ENCODE peak calls at places on chromosomes 4 and X, in ten cellular contexts. R, J, U, I, B, G, M, L, A and W are unnamed samples.

GRCh38 chrX:66200855-66201795 is 37.1 kb downstream of the HEPH start:
- DNase-seq in L (no peak), M (no peak), J (no peak), U (no peak), B (no peak), I (no peak), R (no peak), A (peak; percentile 40), G (no peak), W (no peak)

GRCh38 chrX:22338740-22339139 is 66.0 kb downstream of the CBLL2 start:
- DNase-seq in M (no peak), A (no peak), I (no peak), G (no peak), B (no peak), R (no peak), J (no peak), L (no peak), U (no peak), W (no peak)

GRCh38 chr4:10085386-10085785 is 31.2 kb downstream of the WDR1 start:
- DNase-seq in B (no peak), I (no peak), L (peak; percentile 37), M (no peak), R (no peak), G (no peak), J (no peak), A (no peak), U (no peak), W (no peak)

GRCh38 chr4:38980903-38981676 is 51.1 kb downstream of the TMEM156 start:
- DNase-seq in U (peak; percentile 17), B (no peak), M (no peak), A (no peak), I (peak; percentile 40), G (no peak), R (no peak), L (no peak), J (no peak), W (no peak)

GRCh38 chr4:111323496-111323895 is 700.6 kb upstream of the PITX2 start:
- DNase-seq in G (no peak), U (no peak), M (no peak), L (no peak), B (no peak), J (no peak), I (no peak), R (no peak), A (no peak), W (no peak)

GRCh38 chrX:47321978-47322377 is 48.4 kb upstream of the ZNF157 start:
- DNase-seq in L (no peak), U (no peak), G (no peak), J (no peak), M (no peak), I (no peak), B (no peak), A (no peak), R (peak; percentile 2), W (no peak)

GRCh38 chr4:124783847-124784246 is 71.3 kb upstream of the ANKRD50 start:
- DNase-seq in I (no peak), J (no peak), M (no peak), B (no peak), L (no peak), G (no peak), U (no peak), A (no peak), R (no peak), W (no peak)

GRCh38 chr4:90112715-90113114 is 14.5 kb upstream of the CCSER1 start:
- DNase-seq in L (no peak), U (no peak), A (peak; percentile 19), J (no peak), M (no peak), B (no peak), R (no peak), G (no peak), I (no peak), W (no peak)

GRCh38 chrX:108347800-108348199 is 90.4 kb downstream of the COL4A6 start:
- DNase-seq in G (no peak), R (peak; percentile 32), I (no peak), L (no peak), M (peak; percentile 24), J (no peak), A (no peak), B (no peak), U (peak; percentile 27), W (no peak)

GRCh38 chr4:7893539-7893938 is 46.1 kb downstream of the AFAP1 start:
- DNase-seq in L (no peak), R (no peak), M (no peak), B (no peak), I (no peak), A (no peak), G (no peak), J (no peak), U (no peak), W (no peak)

GRCh38 chr4:2091990-2092652 is 33.0 kb downstream of the NAT8L start:
- DNase-seq in A (no peak), U (no peak), B (no peak), R (no peak), I (no peak), M (peak; percentile 39), G (peak; percentile 63), J (no peak), L (no peak), W (no peak)

GRCh38 chr4:51868449-51868847 is 25.5 kb downstream of the DCUN1D4 start:
- DNase-seq in B (no peak), J (no peak), L (no peak), A (no peak), I (no peak), U (no peak), G (no peak), R (no peak), M (no peak), W (no peak)

GRCh38 chr4:40990899-40991265 is 223.5 kb downstream of the APBB2 start:
- DNase-seq in U (no peak), J (no peak), B (no peak), L (no peak), M (no peak), G (no peak), I (no peak), R (no peak), A (no peak), W (no peak)

GRCh38 chrX:40471965-40472648 is 108.7 kb upstream of the ATP6AP2 start:
- DNase-seq in R (no peak), G (no peak), I (peak; percentile 20), U (no peak), B (no peak), J (peak; percentile 53), A (peak; percentile 38), L (peak; percentile 37), M (peak; percentile 27), W (peak; percentile 23)

GRCh38 chr4:110865611-110866254 is 242.9 kb upstream of the PITX2 start:
- DNase-seq in B (no peak), J (no peak), L (no peak), M (no peak), I (no peak), A (no peak), R (no peak), U (no peak), G (no peak), W (no peak)

GRCh38 chr4:162849922-162850321 is 316.8 kb downstream of the NAF1 start:
- DNase-seq in J (no peak), I (no peak), R (no peak), U (no peak), B (no peak), L (no peak), M (no peak), A (no peak), G (no peak), W (no peak)

GRCh38 chr4:28462766-28463165 is 1602.1 kb downstream of the STIM2 start:
- DNase-seq in B (no peak), G (no peak), L (no peak), R (no peak), I (no peak), U (no peak), M (no peak), J (no peak), A (no peak), W (no peak)

GRCh38 chrX:143171703-143172102 is 146.0 kb downstream of the SPANXN4 start:
- DNase-seq in B (no peak), J (no peak), M (no peak), A (no peak), U (no peak), I (no peak), L (no peak), G (no peak), R (no peak), W (no peak)

GRCh38 chr4:19689511-19689910 is 562.2 kb upstream of the SLIT2 start:
- DNase-seq in L (no peak), U (no peak), A (no peak), J (no peak), I (no peak), M (no peak), R (no peak), G (no peak), B (no peak), W (no peak)

GRCh38 chr4:162201673-162202072 is 37.9 kb upstream of the FSTL5 start:
- DNase-seq in L (no peak), J (no peak), B (no peak), U (no peak), I (no peak), R (no peak), M (no peak), A (no peak), G (no peak), W (no peak)

GRCh38 chr4:113331811-113332210 is 282.4 kb downstream of the ANK2 start:
- DNase-seq in B (no peak), G (no peak), A (no peak), L (no peak), M (no peak), J (no peak), U (no peak), R (no peak), I (no peak), W (no peak)

GRCh38 chr4:182916483-182917181 is 554 bp downstream of the DCTD start:
- DNase-seq in R (peak; percentile 40), A (peak; percentile 38), J (peak; percentile 68), G (peak; percentile 93), L (peak; percentile 78), B (no peak), U (no peak), M (peak; percentile 59), I (peak; percentile 54), W (peak; percentile 19)

GRCh38 chrX:11148401-11148800 is 37.3 kb downstream of the HCCS start:
- DNase-seq in U (no peak), M (no peak), J (no peak), L (no peak), A (no peak), R (no peak), G (no peak), B (no peak), I (no peak), W (no peak)

GRCh38 chr4:164866817-164867490 is 10.0 kb upstream of the APELA start:
- DNase-seq in J (no peak), R (no peak), U (no peak), A (no peak), I (no peak), B (no peak), G (no peak), L (no peak), M (no peak), W (peak; percentile 99)

GRCh38 chrX:39609941-39610340 is 487.8 kb downstream of the BCOR start:
- DNase-seq in I (no peak), G (no peak), B (no peak), U (no peak), A (no peak), J (no peak), L (no peak), M (no peak), R (no peak), W (no peak)

GRCh38 chr4:125703443-125703842 is 388.7 kb downstream of the FAT4 start:
- DNase-seq in I (no peak), J (no peak), A (no peak), B (no peak), U (peak; percentile 35), M (no peak), G (no peak), L (no peak), R (no peak), W (no peak)

GRCh38 chr4:156870166-156870565 is 101.4 kb downstream of the PDGFC start:
- DNase-seq in L (no peak), U (no peak), B (no peak), J (no peak), G (no peak), A (no peak), I (no peak), R (no peak), M (no peak), W (no peak)

GRCh38 chrX:24703185-24703494 is 9.4 kb downstream of the POLA1 start:
- DNase-seq in A (no peak), G (no peak), M (no peak), L (no peak), B (no peak), J (no peak), R (no peak), U (no peak), I (no peak), W (no peak)